ENCODE peak calls at places on chromosomes 12 and 14, in five cellular contexts. One of them, this sample, is unnamed.

GRCh38 chr12:63078911-63079310 is 72.1 kb downstream of the AVPR1A start:
- DNase-seq in GM23338: no peak
- DNase-seq in upper lobe of left lung: no peak
- DNase-seq in fibroblast of pulmonary artery: no peak
- DNase-seq in fibroblast of villous mesenchyme: no peak
- DNase-seq in this sample: no peak

GRCh38 chr12:28536088-28536487 is 345.8 kb downstream of the CCDC91 start:
- DNase-seq in GM23338: no peak
- DNase-seq in fibroblast of villous mesenchyme: peak
- DNase-seq in fibroblast of pulmonary artery: peak
- DNase-seq in upper lobe of left lung: no peak
- DNase-seq in this sample: peak

GRCh38 chr14:93010543-93011541 is 87.9 kb downstream of the CHGA start:
- DNase-seq in fibroblast of pulmonary artery: no peak
- DNase-seq in upper lobe of left lung: no peak
- DNase-seq in GM23338: no peak
- DNase-seq in fibroblast of villous mesenchyme: no peak
- DNase-seq in this sample: no peak

GRCh38 chr12:125382896-125383295 is 317.7 kb downstream of the AACS start:
- DNase-seq in fibroblast of villous mesenchyme: no peak
- DNase-seq in fibroblast of pulmonary artery: no peak
- DNase-seq in GM23338: no peak
- DNase-seq in upper lobe of left lung: no peak
- DNase-seq in this sample: no peak

GRCh38 chr12:5817246-5817645 is 127.8 kb downstream of the ANO2 start:
- DNase-seq in fibroblast of villous mesenchyme: no peak
- DNase-seq in GM23338: no peak
- DNase-seq in upper lobe of left lung: no peak
- DNase-seq in fibroblast of pulmonary artery: no peak
- DNase-seq in this sample: no peak

GRCh38 chr12:131716282-131716681 is 5.4 kb downstream of the SFSWAP start:
- DNase-seq in fibroblast of pulmonary artery: no peak
- DNase-seq in GM23338: no peak
- DNase-seq in fibroblast of villous mesenchyme: no peak
- DNase-seq in upper lobe of left lung: no peak
- DNase-seq in this sample: no peak

GRCh38 chr14:81529391-81529790 is 4.3 kb downstream of the SEL1L start:
- DNase-seq in GM23338: no peak
- DNase-seq in fibroblast of pulmonary artery: peak
- DNase-seq in fibroblast of villous mesenchyme: peak
- DNase-seq in upper lobe of left lung: no peak
- DNase-seq in this sample: peak

GRCh38 chr12:79993106-79993862 is 58.4 kb upstream of the PPP1R12A start:
- DNase-seq in fibroblast of pulmonary artery: no peak
- DNase-seq in fibroblast of villous mesenchyme: no peak
- DNase-seq in GM23338: no peak
- DNase-seq in upper lobe of left lung: peak
- DNase-seq in this sample: no peak

GRCh38 chr14:61269321-61270083 is 11.6 kb downstream of the TMEM30B start:
- DNase-seq in fibroblast of villous mesenchyme: peak
- DNase-seq in fibroblast of pulmonary artery: peak
- DNase-seq in upper lobe of left lung: peak
- DNase-seq in GM23338: peak
- DNase-seq in this sample: peak

GRCh38 chr14:97441740-97442362 is 644.7 kb downstream of the VRK1 start:
- DNase-seq in fibroblast of pulmonary artery: no peak
- DNase-seq in upper lobe of left lung: no peak
- DNase-seq in fibroblast of villous mesenchyme: no peak
- DNase-seq in GM23338: no peak
- DNase-seq in this sample: no peak

GRCh38 chr14:104782823-104783170 is 12.8 kb downstream of the AKT1 start:
- DNase-seq in upper lobe of left lung: peak
- DNase-seq in fibroblast of villous mesenchyme: no peak
- DNase-seq in fibroblast of pulmonary artery: no peak
- DNase-seq in GM23338: no peak
- DNase-seq in this sample: no peak

GRCh38 chr14:89956294-89957009 is 725 bp downstream of the TDP1 start:
- DNase-seq in fibroblast of pulmonary artery: peak
- DNase-seq in GM23338: peak
- DNase-seq in fibroblast of villous mesenchyme: peak
- DNase-seq in upper lobe of left lung: no peak
- DNase-seq in this sample: peak

GRCh38 chr14:56561586-56561985 is 18.0 kb upstream of the TMEM260 start:
- DNase-seq in upper lobe of left lung: no peak
- DNase-seq in fibroblast of villous mesenchyme: no peak
- DNase-seq in GM23338: no peak
- DNase-seq in fibroblast of pulmonary artery: no peak
- DNase-seq in this sample: peak

GRCh38 chr12:124390442-124391116 is 95.7 kb downstream of the RFLNA start:
- DNase-seq in GM23338: no peak
- DNase-seq in fibroblast of pulmonary artery: peak
- DNase-seq in upper lobe of left lung: peak
- DNase-seq in fibroblast of villous mesenchyme: peak
- DNase-seq in this sample: peak

GRCh38 chr14:102799684-102800562 is 22.7 kb downstream of the TRAF3 start:
- DNase-seq in GM23338: no peak
- DNase-seq in upper lobe of left lung: no peak
- DNase-seq in fibroblast of pulmonary artery: peak
- DNase-seq in fibroblast of villous mesenchyme: peak
- DNase-seq in this sample: peak

GRCh38 chr12:76549131-76549530 is 10.4 kb downstream of the OSBPL8 start:
- DNase-seq in GM23338: no peak
- DNase-seq in fibroblast of pulmonary artery: no peak
- DNase-seq in fibroblast of villous mesenchyme: no peak
- DNase-seq in upper lobe of left lung: no peak
- DNase-seq in this sample: no peak

GRCh38 chr12:71621938-71622337 is 41.7 kb downstream of the ZFC3H1 start:
- DNase-seq in GM23338: no peak
- DNase-seq in fibroblast of pulmonary artery: no peak
- DNase-seq in upper lobe of left lung: no peak
- DNase-seq in fibroblast of villous mesenchyme: no peak
- DNase-seq in this sample: no peak

GRCh38 chr12:96177013-96177412 is 17.2 kb upstream of the ELK3 start:
- DNase-seq in upper lobe of left lung: no peak
- DNase-seq in GM23338: no peak
- DNase-seq in fibroblast of villous mesenchyme: no peak
- DNase-seq in fibroblast of pulmonary artery: peak
- DNase-seq in this sample: peak

GRCh38 chr12:1691123-1692007 is 495 bp downstream of the ADIPOR2 start:
- DNase-seq in fibroblast of villous mesenchyme: peak
- DNase-seq in fibroblast of pulmonary artery: no peak
- DNase-seq in GM23338: peak
- DNase-seq in upper lobe of left lung: peak
- DNase-seq in this sample: peak

GRCh38 chr14:53032161-53032803 is 81.4 kb upstream of the FERMT2 start:
- DNase-seq in GM23338: no peak
- DNase-seq in fibroblast of villous mesenchyme: peak
- DNase-seq in fibroblast of pulmonary artery: peak
- DNase-seq in upper lobe of left lung: no peak
- DNase-seq in this sample: peak

GRCh38 chr12:129193263-129193871 is 340.1 kb downstream of the GLT1D1 start:
- DNase-seq in upper lobe of left lung: no peak
- DNase-seq in fibroblast of pulmonary artery: no peak
- DNase-seq in GM23338: peak
- DNase-seq in fibroblast of villous mesenchyme: no peak
- DNase-seq in this sample: no peak

GRCh38 chr12:57894577-57895292 is 46.6 kb upstream of the ATP23 start:
- DNase-seq in GM23338: no peak
- DNase-seq in fibroblast of pulmonary artery: no peak
- DNase-seq in fibroblast of villous mesenchyme: no peak
- DNase-seq in upper lobe of left lung: no peak
- DNase-seq in this sample: no peak

GRCh38 chr12:57896139-57896436 is 45.3 kb upstream of the ATP23 start:
- DNase-seq in fibroblast of pulmonary artery: peak
- DNase-seq in fibroblast of villous mesenchyme: peak
- DNase-seq in upper lobe of left lung: no peak
- DNase-seq in GM23338: peak
- DNase-seq in this sample: peak

GRCh38 chr12:57896437-57897201 is 44.7 kb upstream of the ATP23 start:
- DNase-seq in fibroblast of villous mesenchyme: peak
- DNase-seq in upper lobe of left lung: peak
- DNase-seq in GM23338: peak
- DNase-seq in fibroblast of pulmonary artery: peak
- DNase-seq in this sample: peak

GRCh38 chr12:57893460-57894353 is 47.2 kb upstream of the CTDSP2 start:
- DNase-seq in fibroblast of pulmonary artery: peak
- DNase-seq in upper lobe of left lung: peak
- DNase-seq in fibroblast of villous mesenchyme: peak
- DNase-seq in GM23338: peak
- DNase-seq in this sample: peak

GRCh38 chr12:57895337-57896138 is 45.8 kb upstream of the ATP23 start:
- DNase-seq in GM23338: no peak
- DNase-seq in fibroblast of villous mesenchyme: peak
- DNase-seq in fibroblast of pulmonary artery: no peak
- DNase-seq in upper lobe of left lung: no peak
- DNase-seq in this sample: no peak
- H3K4me3 ChIP-seq in GM23338: peak
- H3K4me3 ChIP-seq in fibroblast of villous mesenchyme: no peak
- H3K4me3 ChIP-seq in fibroblast of pulmonary artery: no peak
- H3K4me3 ChIP-seq in upper lobe of left lung: peak
- H3K4me3 ChIP-seq in this sample: peak

GRCh38 chr12:13024151-13024946 is 19.8 kb upstream of the FAM234B start:
- DNase-seq in fibroblast of pulmonary artery: peak
- DNase-seq in fibroblast of villous mesenchyme: peak
- DNase-seq in upper lobe of left lung: no peak
- DNase-seq in GM23338: peak
- DNase-seq in this sample: peak
- TF ChIP-seq CTCF in fibroblast of pulmonary artery: peak
- TF ChIP-seq CTCF in fibroblast of villous mesenchyme: peak
- TF ChIP-seq CTCF in upper lobe of left lung: no peak
- TF ChIP-seq CTCF in GM23338: peak
- TF ChIP-seq CTCF in this sample: peak

GRCh38 chr12:75508159-75508558 is 3.2 kb downstream of the KRR1 start:
- DNase-seq in fibroblast of pulmonary artery: no peak
- DNase-seq in upper lobe of left lung: no peak
- DNase-seq in GM23338: no peak
- DNase-seq in fibroblast of villous mesenchyme: no peak
- DNase-seq in this sample: no peak
- H3K4me3 ChIP-seq in fibroblast of pulmonary artery: no peak
- H3K4me3 ChIP-seq in upper lobe of left lung: no peak
- H3K4me3 ChIP-seq in GM23338: no peak
- H3K4me3 ChIP-seq in fibroblast of villous mesenchyme: no peak
- H3K4me3 ChIP-seq in this sample: no peak

GRCh38 chr14:26282578-26282977 is 315.3 kb downstream of the NOVA1 start:
- DNase-seq in GM23338: no peak
- DNase-seq in fibroblast of pulmonary artery: no peak
- DNase-seq in fibroblast of villous mesenchyme: no peak
- DNase-seq in upper lobe of left lung: no peak
- DNase-seq in this sample: peak

GRCh38 chr14:26281280-26281998 is 316.4 kb downstream of the NOVA1 start:
- DNase-seq in fibroblast of pulmonary artery: peak
- DNase-seq in upper lobe of left lung: no peak
- DNase-seq in GM23338: peak
- DNase-seq in fibroblast of villous mesenchyme: peak
- DNase-seq in this sample: peak

DNA sequence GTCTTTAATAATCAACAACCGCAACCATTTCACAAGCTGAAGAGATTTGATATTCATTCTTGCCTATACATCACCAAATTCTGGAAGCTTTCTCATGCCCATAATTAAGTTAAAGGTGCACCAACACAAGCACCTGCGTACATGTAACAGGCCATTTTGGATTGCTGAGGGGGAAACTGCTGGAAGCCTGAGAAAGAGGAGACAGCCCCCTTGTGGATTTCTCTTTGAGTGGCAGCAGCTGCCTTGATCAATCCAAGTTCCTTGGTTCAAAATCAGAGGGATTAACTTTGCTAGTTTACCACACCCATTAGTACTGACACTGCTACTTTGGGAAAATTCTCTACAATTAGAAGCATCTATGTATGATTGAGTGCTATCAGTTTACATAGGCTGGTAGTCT is 321.1 kb downstream of the NOVA1 start:
- DNase-seq in fibroblast of villous mesenchyme: no peak
- DNase-seq in GM23338: peak
- DNase-seq in fibroblast of pulmonary artery: no peak
- DNase-seq in upper lobe of left lung: no peak
- DNase-seq in this sample: no peak
- TF ChIP-seq CTCF in fibroblast of villous mesenchyme: no peak
- TF ChIP-seq CTCF in GM23338: peak
- TF ChIP-seq CTCF in fibroblast of pulmonary artery: peak
- TF ChIP-seq CTCF in upper lobe of left lung: no peak
- TF ChIP-seq CTCF in this sample: no peak